ENCODE peak calls at places on chromosomes 6 and 20, in eight cellular contexts. One of them, this sample, is unnamed.
A peak's percentile ranks its signal among the peaks of the same experiment; 100 is the strongest.

GRCh38 chr6:136069119-136069518 is 181.0 kb downstream of the MTFR2 start:
- DNase-seq in nephron progenitor cell: no peak
- DNase-seq in stimulated activated CD8-positive, alpha-beta memory T cell treated with anti-CD3 and anti-CD28 coated beads, Interleukin-12 subunit alpha, Interleukin-12 subunit beta, amount 100 ng/mL, for 4 hours: no peak
- DNase-seq in NCI-H2171: no peak
- DNase-seq in lower lobe of right lung: no peak
- DNase-seq in ACHN: peak; percentile 21
- DNase-seq in activated CD4-positive, alpha-beta T cell treated with anti-CD3 and anti-CD28 coated beads, Interleukin-2, amount 50 U/mL, for 24 hours: no peak
- DNase-seq in AG09319: peak; percentile 40
- DNase-seq in this sample: no peak

GRCh38 chr6:51350308-51350904 is 531.7 kb downstream of the TFAP2B start:
- DNase-seq in nephron progenitor cell: no peak
- DNase-seq in stimulated activated CD8-positive, alpha-beta memory T cell treated with anti-CD3 and anti-CD28 coated beads, Interleukin-12 subunit alpha, Interleukin-12 subunit beta, amount 100 ng/mL, for 4 hours: no peak
- DNase-seq in NCI-H2171: no peak
- DNase-seq in lower lobe of right lung: no peak
- DNase-seq in ACHN: peak; percentile 4
- DNase-seq in activated CD4-positive, alpha-beta T cell treated with anti-CD3 and anti-CD28 coated beads, Interleukin-2, amount 50 U/mL, for 24 hours: no peak
- DNase-seq in AG09319: no peak
- DNase-seq in this sample: no peak

GRCh38 chr20:48150568-48150967 is 365.3 kb upstream of the SULF2 start:
- DNase-seq in nephron progenitor cell: no peak
- DNase-seq in stimulated activated CD8-positive, alpha-beta memory T cell treated with anti-CD3 and anti-CD28 coated beads, Interleukin-12 subunit alpha, Interleukin-12 subunit beta, amount 100 ng/mL, for 4 hours: no peak
- DNase-seq in NCI-H2171: no peak
- DNase-seq in lower lobe of right lung: no peak
- DNase-seq in ACHN: no peak
- DNase-seq in activated CD4-positive, alpha-beta T cell treated with anti-CD3 and anti-CD28 coated beads, Interleukin-2, amount 50 U/mL, for 24 hours: no peak
- DNase-seq in AG09319: no peak
- DNase-seq in this sample: no peak

GRCh38 chr6:43951063-43951755 is 176.0 kb downstream of the MRPL14 start:
- DNase-seq in nephron progenitor cell: peak; percentile 77
- DNase-seq in stimulated activated CD8-positive, alpha-beta memory T cell treated with anti-CD3 and anti-CD28 coated beads, Interleukin-12 subunit alpha, Interleukin-12 subunit beta, amount 100 ng/mL, for 4 hours: no peak
- DNase-seq in NCI-H2171: no peak
- DNase-seq in lower lobe of right lung: peak; percentile 67
- DNase-seq in ACHN: peak; percentile 15
- DNase-seq in activated CD4-positive, alpha-beta T cell treated with anti-CD3 and anti-CD28 coated beads, Interleukin-2, amount 50 U/mL, for 24 hours: no peak
- DNase-seq in AG09319: no peak
- DNase-seq in this sample: no peak

GRCh38 chr20:49045440-49046086 is 549 bp upstream of the CSE1L start:
- DNase-seq in nephron progenitor cell: peak; percentile 14
- DNase-seq in stimulated activated CD8-positive, alpha-beta memory T cell treated with anti-CD3 and anti-CD28 coated beads, Interleukin-12 subunit alpha, Interleukin-12 subunit beta, amount 100 ng/mL, for 4 hours: no peak
- DNase-seq in NCI-H2171: no peak
- DNase-seq in lower lobe of right lung: peak; percentile 68
- DNase-seq in ACHN: no peak
- DNase-seq in activated CD4-positive, alpha-beta T cell treated with anti-CD3 and anti-CD28 coated beads, Interleukin-2, amount 50 U/mL, for 24 hours: no peak
- DNase-seq in AG09319: no peak
- DNase-seq in this sample: no peak

GRCh38 chr6:41443616-41444525 is 102.3 kb upstream of the FOXP4 start:
- DNase-seq in nephron progenitor cell: peak; percentile 55
- DNase-seq in stimulated activated CD8-positive, alpha-beta memory T cell treated with anti-CD3 and anti-CD28 coated beads, Interleukin-12 subunit alpha, Interleukin-12 subunit beta, amount 100 ng/mL, for 4 hours: no peak
- DNase-seq in NCI-H2171: no peak
- DNase-seq in lower lobe of right lung: no peak
- DNase-seq in ACHN: no peak
- DNase-seq in activated CD4-positive, alpha-beta T cell treated with anti-CD3 and anti-CD28 coated beads, Interleukin-2, amount 50 U/mL, for 24 hours: no peak
- DNase-seq in AG09319: no peak
- DNase-seq in this sample: no peak

GRCh38 chr6:54892831-54893230 is 46.3 kb downstream of the FAM83B start:
- DNase-seq in nephron progenitor cell: no peak
- DNase-seq in stimulated activated CD8-positive, alpha-beta memory T cell treated with anti-CD3 and anti-CD28 coated beads, Interleukin-12 subunit alpha, Interleukin-12 subunit beta, amount 100 ng/mL, for 4 hours: no peak
- DNase-seq in NCI-H2171: no peak
- DNase-seq in lower lobe of right lung: no peak
- DNase-seq in ACHN: peak; percentile 6
- DNase-seq in activated CD4-positive, alpha-beta T cell treated with anti-CD3 and anti-CD28 coated beads, Interleukin-2, amount 50 U/mL, for 24 hours: no peak
- DNase-seq in AG09319: no peak
- DNase-seq in this sample: no peak

GRCh38 chr6:34324738-34325444 is 67.6 kb downstream of the NUDT3 start:
- DNase-seq in nephron progenitor cell: peak; percentile 26
- DNase-seq in stimulated activated CD8-positive, alpha-beta memory T cell treated with anti-CD3 and anti-CD28 coated beads, Interleukin-12 subunit alpha, Interleukin-12 subunit beta, amount 100 ng/mL, for 4 hours: no peak
- DNase-seq in NCI-H2171: peak; percentile 51
- DNase-seq in lower lobe of right lung: no peak
- DNase-seq in ACHN: no peak
- DNase-seq in activated CD4-positive, alpha-beta T cell treated with anti-CD3 and anti-CD28 coated beads, Interleukin-2, amount 50 U/mL, for 24 hours: no peak
- DNase-seq in AG09319: peak; percentile 25
- DNase-seq in this sample: no peak

GRCh38 chr20:4225778-4226177 is 210.4 kb upstream of the RNF24 start:
- DNase-seq in nephron progenitor cell: no peak
- DNase-seq in stimulated activated CD8-positive, alpha-beta memory T cell treated with anti-CD3 and anti-CD28 coated beads, Interleukin-12 subunit alpha, Interleukin-12 subunit beta, amount 100 ng/mL, for 4 hours: no peak
- DNase-seq in NCI-H2171: no peak
- DNase-seq in lower lobe of right lung: no peak
- DNase-seq in ACHN: peak; percentile 87
- DNase-seq in activated CD4-positive, alpha-beta T cell treated with anti-CD3 and anti-CD28 coated beads, Interleukin-2, amount 50 U/mL, for 24 hours: no peak
- DNase-seq in AG09319: peak; percentile 73
- DNase-seq in this sample: no peak

GRCh38 chr6:155075938-155076337 is 80.8 kb downstream of the TIAM2 start:
- DNase-seq in nephron progenitor cell: no peak
- DNase-seq in stimulated activated CD8-positive, alpha-beta memory T cell treated with anti-CD3 and anti-CD28 coated beads, Interleukin-12 subunit alpha, Interleukin-12 subunit beta, amount 100 ng/mL, for 4 hours: no peak
- DNase-seq in NCI-H2171: no peak
- DNase-seq in lower lobe of right lung: no peak
- DNase-seq in ACHN: no peak
- DNase-seq in activated CD4-positive, alpha-beta T cell treated with anti-CD3 and anti-CD28 coated beads, Interleukin-2, amount 50 U/mL, for 24 hours: no peak
- DNase-seq in AG09319: no peak
- DNase-seq in this sample: no peak

GRCh38 chr6:71199796-71200195 is 88.8 kb upstream of the OGFRL1 start:
- DNase-seq in nephron progenitor cell: no peak
- DNase-seq in stimulated activated CD8-positive, alpha-beta memory T cell treated with anti-CD3 and anti-CD28 coated beads, Interleukin-12 subunit alpha, Interleukin-12 subunit beta, amount 100 ng/mL, for 4 hours: no peak
- DNase-seq in NCI-H2171: no peak
- DNase-seq in lower lobe of right lung: no peak
- DNase-seq in ACHN: no peak
- DNase-seq in activated CD4-positive, alpha-beta T cell treated with anti-CD3 and anti-CD28 coated beads, Interleukin-2, amount 50 U/mL, for 24 hours: no peak
- DNase-seq in AG09319: no peak
- DNase-seq in this sample: no peak

GRCh38 chr6:32439708-32440214 is at the start of gene HLA-DRA:
- DNase-seq in nephron progenitor cell: peak; percentile 15
- DNase-seq in stimulated activated CD8-positive, alpha-beta memory T cell treated with anti-CD3 and anti-CD28 coated beads, Interleukin-12 subunit alpha, Interleukin-12 subunit beta, amount 100 ng/mL, for 4 hours: no peak
- DNase-seq in NCI-H2171: no peak
- DNase-seq in lower lobe of right lung: no peak
- DNase-seq in ACHN: peak; percentile 25
- DNase-seq in activated CD4-positive, alpha-beta T cell treated with anti-CD3 and anti-CD28 coated beads, Interleukin-2, amount 50 U/mL, for 24 hours: peak; percentile 65
- DNase-seq in AG09319: no peak
- DNase-seq in this sample: no peak

GRCh38 chr6:31510007-31510406 is 12.1 kb downstream of the MICB start:
- DNase-seq in nephron progenitor cell: no peak
- DNase-seq in stimulated activated CD8-positive, alpha-beta memory T cell treated with anti-CD3 and anti-CD28 coated beads, Interleukin-12 subunit alpha, Interleukin-12 subunit beta, amount 100 ng/mL, for 4 hours: no peak
- DNase-seq in NCI-H2171: no peak
- DNase-seq in lower lobe of right lung: no peak
- DNase-seq in ACHN: no peak
- DNase-seq in activated CD4-positive, alpha-beta T cell treated with anti-CD3 and anti-CD28 coated beads, Interleukin-2, amount 50 U/mL, for 24 hours: no peak
- DNase-seq in AG09319: no peak
- DNase-seq in this sample: no peak

GRCh38 chr6:36839819-36840379 is 655 bp upstream of the CPNE5 start:
- DNase-seq in nephron progenitor cell: peak; percentile 72
- DNase-seq in stimulated activated CD8-positive, alpha-beta memory T cell treated with anti-CD3 and anti-CD28 coated beads, Interleukin-12 subunit alpha, Interleukin-12 subunit beta, amount 100 ng/mL, for 4 hours: no peak
- DNase-seq in NCI-H2171: peak; percentile 25
- DNase-seq in lower lobe of right lung: peak; percentile 52
- DNase-seq in ACHN: peak; percentile 20
- DNase-seq in activated CD4-positive, alpha-beta T cell treated with anti-CD3 and anti-CD28 coated beads, Interleukin-2, amount 50 U/mL, for 24 hours: no peak
- DNase-seq in AG09319: no peak
- DNase-seq in this sample: no peak

GRCh38 chr6:121482004-121482693 is 46.7 kb downstream of the GJA1 start:
- DNase-seq in nephron progenitor cell: no peak
- DNase-seq in stimulated activated CD8-positive, alpha-beta memory T cell treated with anti-CD3 and anti-CD28 coated beads, Interleukin-12 subunit alpha, Interleukin-12 subunit beta, amount 100 ng/mL, for 4 hours: no peak
- DNase-seq in NCI-H2171: no peak
- DNase-seq in lower lobe of right lung: no peak
- DNase-seq in ACHN: peak; percentile 35
- DNase-seq in activated CD4-positive, alpha-beta T cell treated with anti-CD3 and anti-CD28 coated beads, Interleukin-2, amount 50 U/mL, for 24 hours: no peak
- DNase-seq in AG09319: no peak
- DNase-seq in this sample: no peak

GRCh38 chr6:125882243-125882642 is 74.3 kb upstream of the HINT3 start:
- DNase-seq in nephron progenitor cell: no peak
- DNase-seq in stimulated activated CD8-positive, alpha-beta memory T cell treated with anti-CD3 and anti-CD28 coated beads, Interleukin-12 subunit alpha, Interleukin-12 subunit beta, amount 100 ng/mL, for 4 hours: no peak
- DNase-seq in NCI-H2171: no peak
- DNase-seq in lower lobe of right lung: no peak
- DNase-seq in ACHN: no peak
- DNase-seq in activated CD4-positive, alpha-beta T cell treated with anti-CD3 and anti-CD28 coated beads, Interleukin-2, amount 50 U/mL, for 24 hours: no peak
- DNase-seq in AG09319: no peak
- DNase-seq in this sample: no peak

GRCh38 chr6:90714319-90714718 is 127.4 kb upstream of the MAP3K7 start:
- DNase-seq in nephron progenitor cell: no peak
- DNase-seq in stimulated activated CD8-positive, alpha-beta memory T cell treated with anti-CD3 and anti-CD28 coated beads, Interleukin-12 subunit alpha, Interleukin-12 subunit beta, amount 100 ng/mL, for 4 hours: no peak
- DNase-seq in NCI-H2171: no peak
- DNase-seq in lower lobe of right lung: no peak
- DNase-seq in ACHN: no peak
- DNase-seq in activated CD4-positive, alpha-beta T cell treated with anti-CD3 and anti-CD28 coated beads, Interleukin-2, amount 50 U/mL, for 24 hours: no peak
- DNase-seq in AG09319: no peak
- DNase-seq in this sample: no peak

GRCh38 chr6:27126815-27127537 is 120.5 kb upstream of the PRSS16 start:
- DNase-seq in nephron progenitor cell: peak; percentile 82
- DNase-seq in stimulated activated CD8-positive, alpha-beta memory T cell treated with anti-CD3 and anti-CD28 coated beads, Interleukin-12 subunit alpha, Interleukin-12 subunit beta, amount 100 ng/mL, for 4 hours: peak; percentile 52
- DNase-seq in NCI-H2171: peak; percentile 67
- DNase-seq in lower lobe of right lung: peak; percentile 92
- DNase-seq in ACHN: peak; percentile 90
- DNase-seq in activated CD4-positive, alpha-beta T cell treated with anti-CD3 and anti-CD28 coated beads, Interleukin-2, amount 50 U/mL, for 24 hours: peak; percentile 85
- DNase-seq in AG09319: peak; percentile 80
- DNase-seq in this sample: peak; percentile 27

GRCh38 chr20:20664795-20665194 is 47.6 kb downstream of the RALGAPA2 start:
- DNase-seq in nephron progenitor cell: peak; percentile 5
- DNase-seq in stimulated activated CD8-positive, alpha-beta memory T cell treated with anti-CD3 and anti-CD28 coated beads, Interleukin-12 subunit alpha, Interleukin-12 subunit beta, amount 100 ng/mL, for 4 hours: no peak
- DNase-seq in NCI-H2171: peak; percentile 24
- DNase-seq in lower lobe of right lung: no peak
- DNase-seq in ACHN: peak; percentile 31
- DNase-seq in activated CD4-positive, alpha-beta T cell treated with anti-CD3 and anti-CD28 coated beads, Interleukin-2, amount 50 U/mL, for 24 hours: no peak
- DNase-seq in AG09319: no peak
- DNase-seq in this sample: no peak

GRCh38 chr6:28597217-28597835 is 71.6 kb downstream of the GPX5 start:
- DNase-seq in nephron progenitor cell: peak; percentile 49
- DNase-seq in stimulated activated CD8-positive, alpha-beta memory T cell treated with anti-CD3 and anti-CD28 coated beads, Interleukin-12 subunit alpha, Interleukin-12 subunit beta, amount 100 ng/mL, for 4 hours: no peak
- DNase-seq in NCI-H2171: peak; percentile 22
- DNase-seq in lower lobe of right lung: no peak
- DNase-seq in ACHN: peak; percentile 68
- DNase-seq in activated CD4-positive, alpha-beta T cell treated with anti-CD3 and anti-CD28 coated beads, Interleukin-2, amount 50 U/mL, for 24 hours: peak; percentile 32
- DNase-seq in AG09319: peak; percentile 32
- DNase-seq in this sample: peak; percentile 17

GRCh38 chr6:69847507-69847812 is 18.9 kb upstream of the COL19A1 start:
- DNase-seq in nephron progenitor cell: no peak
- DNase-seq in stimulated activated CD8-positive, alpha-beta memory T cell treated with anti-CD3 and anti-CD28 coated beads, Interleukin-12 subunit alpha, Interleukin-12 subunit beta, amount 100 ng/mL, for 4 hours: no peak
- DNase-seq in NCI-H2171: no peak
- DNase-seq in lower lobe of right lung: no peak
- DNase-seq in ACHN: no peak
- DNase-seq in activated CD4-positive, alpha-beta T cell treated with anti-CD3 and anti-CD28 coated beads, Interleukin-2, amount 50 U/mL, for 24 hours: no peak
- DNase-seq in AG09319: no peak
- DNase-seq in this sample: no peak

GRCh38 chr6:45633272-45633908 is 255.7 kb upstream of the SUPT3H start:
- DNase-seq in nephron progenitor cell: no peak
- DNase-seq in stimulated activated CD8-positive, alpha-beta memory T cell treated with anti-CD3 and anti-CD28 coated beads, Interleukin-12 subunit alpha, Interleukin-12 subunit beta, amount 100 ng/mL, for 4 hours: no peak
- DNase-seq in NCI-H2171: no peak
- DNase-seq in lower lobe of right lung: no peak
- DNase-seq in ACHN: no peak
- DNase-seq in activated CD4-positive, alpha-beta T cell treated with anti-CD3 and anti-CD28 coated beads, Interleukin-2, amount 50 U/mL, for 24 hours: no peak
- DNase-seq in AG09319: no peak
- DNase-seq in this sample: no peak

GRCh38 chr6:30075094-30075986 is at the start of gene RNF39:
- DNase-seq in nephron progenitor cell: peak; percentile 50
- DNase-seq in stimulated activated CD8-positive, alpha-beta memory T cell treated with anti-CD3 and anti-CD28 coated beads, Interleukin-12 subunit alpha, Interleukin-12 subunit beta, amount 100 ng/mL, for 4 hours: no peak
- DNase-seq in NCI-H2171: peak; percentile 54
- DNase-seq in lower lobe of right lung: peak; percentile 48
- DNase-seq in ACHN: no peak
- DNase-seq in activated CD4-positive, alpha-beta T cell treated with anti-CD3 and anti-CD28 coated beads, Interleukin-2, amount 50 U/mL, for 24 hours: no peak
- DNase-seq in AG09319: no peak
- DNase-seq in this sample: no peak

GRCh38 chr6:137950581-137950980 is 83.5 kb downstream of the TNFAIP3 start:
- DNase-seq in nephron progenitor cell: no peak
- DNase-seq in stimulated activated CD8-positive, alpha-beta memory T cell treated with anti-CD3 and anti-CD28 coated beads, Interleukin-12 subunit alpha, Interleukin-12 subunit beta, amount 100 ng/mL, for 4 hours: no peak
- DNase-seq in NCI-H2171: no peak
- DNase-seq in lower lobe of right lung: no peak
- DNase-seq in ACHN: no peak
- DNase-seq in activated CD4-positive, alpha-beta T cell treated with anti-CD3 and anti-CD28 coated beads, Interleukin-2, amount 50 U/mL, for 24 hours: no peak
- DNase-seq in AG09319: no peak
- DNase-seq in this sample: no peak

GRCh38 chr20:49320460-49320859 is 42.6 kb upstream of the ZNFX1 start:
- DNase-seq in nephron progenitor cell: peak; percentile 25
- DNase-seq in stimulated activated CD8-positive, alpha-beta memory T cell treated with anti-CD3 and anti-CD28 coated beads, Interleukin-12 subunit alpha, Interleukin-12 subunit beta, amount 100 ng/mL, for 4 hours: no peak
- DNase-seq in NCI-H2171: peak; percentile 29
- DNase-seq in lower lobe of right lung: no peak
- DNase-seq in ACHN: peak; percentile 54
- DNase-seq in activated CD4-positive, alpha-beta T cell treated with anti-CD3 and anti-CD28 coated beads, Interleukin-2, amount 50 U/mL, for 24 hours: no peak
- DNase-seq in AG09319: no peak
- DNase-seq in this sample: no peak

GRCh38 chr6:108156180-108156937 is 9.5 kb upstream of the NR2E1 start:
- DNase-seq in nephron progenitor cell: no peak
- DNase-seq in stimulated activated CD8-positive, alpha-beta memory T cell treated with anti-CD3 and anti-CD28 coated beads, Interleukin-12 subunit alpha, Interleukin-12 subunit beta, amount 100 ng/mL, for 4 hours: no peak
- DNase-seq in NCI-H2171: peak; percentile 50
- DNase-seq in lower lobe of right lung: no peak
- DNase-seq in ACHN: no peak
- DNase-seq in activated CD4-positive, alpha-beta T cell treated with anti-CD3 and anti-CD28 coated beads, Interleukin-2, amount 50 U/mL, for 24 hours: no peak
- DNase-seq in AG09319: no peak
- DNase-seq in this sample: no peak

GRCh38 chr20:25328954-25329498 is 61.6 kb downstream of the ABHD12 start:
- DNase-seq in nephron progenitor cell: no peak
- DNase-seq in stimulated activated CD8-positive, alpha-beta memory T cell treated with anti-CD3 and anti-CD28 coated beads, Interleukin-12 subunit alpha, Interleukin-12 subunit beta, amount 100 ng/mL, for 4 hours: no peak
- DNase-seq in NCI-H2171: no peak
- DNase-seq in lower lobe of right lung: no peak
- DNase-seq in ACHN: no peak
- DNase-seq in activated CD4-positive, alpha-beta T cell treated with anti-CD3 and anti-CD28 coated beads, Interleukin-2, amount 50 U/mL, for 24 hours: no peak
- DNase-seq in AG09319: no peak
- DNase-seq in this sample: no peak

GRCh38 chr6:135274561-135275293 is 93.6 kb downstream of the MYB start:
- DNase-seq in nephron progenitor cell: no peak
- DNase-seq in stimulated activated CD8-positive, alpha-beta memory T cell treated with anti-CD3 and anti-CD28 coated beads, Interleukin-12 subunit alpha, Interleukin-12 subunit beta, amount 100 ng/mL, for 4 hours: no peak
- DNase-seq in NCI-H2171: no peak
- DNase-seq in lower lobe of right lung: no peak
- DNase-seq in ACHN: no peak
- DNase-seq in activated CD4-positive, alpha-beta T cell treated with anti-CD3 and anti-CD28 coated beads, Interleukin-2, amount 50 U/mL, for 24 hours: no peak
- DNase-seq in AG09319: no peak
- DNase-seq in this sample: no peak

GRCh38 chr20:63318391-63319163 is 25.6 kb downstream of the COL20A1 start:
- DNase-seq in nephron progenitor cell: no peak
- DNase-seq in stimulated activated CD8-positive, alpha-beta memory T cell treated with anti-CD3 and anti-CD28 coated beads, Interleukin-12 subunit alpha, Interleukin-12 subunit beta, amount 100 ng/mL, for 4 hours: no peak
- DNase-seq in NCI-H2171: no peak
- DNase-seq in lower lobe of right lung: no peak
- DNase-seq in ACHN: no peak
- DNase-seq in activated CD4-positive, alpha-beta T cell treated with anti-CD3 and anti-CD28 coated beads, Interleukin-2, amount 50 U/mL, for 24 hours: no peak
- DNase-seq in AG09319: no peak
- DNase-seq in this sample: no peak

GRCh38 chr6:133187657-133188453 is 53.3 kb upstream of the EYA4 start:
- DNase-seq in nephron progenitor cell: no peak
- DNase-seq in stimulated activated CD8-positive, alpha-beta memory T cell treated with anti-CD3 and anti-CD28 coated beads, Interleukin-12 subunit alpha, Interleukin-12 subunit beta, amount 100 ng/mL, for 4 hours: no peak
- DNase-seq in NCI-H2171: no peak
- DNase-seq in lower lobe of right lung: no peak
- DNase-seq in ACHN: no peak
- DNase-seq in activated CD4-positive, alpha-beta T cell treated with anti-CD3 and anti-CD28 coated beads, Interleukin-2, amount 50 U/mL, for 24 hours: no peak
- DNase-seq in AG09319: no peak
- DNase-seq in this sample: no peak

GRCh38 chr20:57795347-57795697 is 85.5 kb upstream of the PMEPA1 start:
- DNase-seq in nephron progenitor cell: no peak
- DNase-seq in stimulated activated CD8-positive, alpha-beta memory T cell treated with anti-CD3 and anti-CD28 coated beads, Interleukin-12 subunit alpha, Interleukin-12 subunit beta, amount 100 ng/mL, for 4 hours: no peak
- DNase-seq in NCI-H2171: no peak
- DNase-seq in lower lobe of right lung: no peak
- DNase-seq in ACHN: peak; percentile 42
- DNase-seq in activated CD4-positive, alpha-beta T cell treated with anti-CD3 and anti-CD28 coated beads, Interleukin-2, amount 50 U/mL, for 24 hours: no peak
- DNase-seq in AG09319: no peak
- DNase-seq in this sample: no peak

GRCh38 chr6:7628915-7629314 is 38.9 kb downstream of the SNRNP48 start:
- DNase-seq in nephron progenitor cell: no peak
- DNase-seq in stimulated activated CD8-positive, alpha-beta memory T cell treated with anti-CD3 and anti-CD28 coated beads, Interleukin-12 subunit alpha, Interleukin-12 subunit beta, amount 100 ng/mL, for 4 hours: no peak
- DNase-seq in NCI-H2171: no peak
- DNase-seq in lower lobe of right lung: no peak
- DNase-seq in ACHN: no peak
- DNase-seq in activated CD4-positive, alpha-beta T cell treated with anti-CD3 and anti-CD28 coated beads, Interleukin-2, amount 50 U/mL, for 24 hours: no peak
- DNase-seq in AG09319: no peak
- DNase-seq in this sample: no peak

GRCh38 chr20:34709044-34709835 is 5.1 kb downstream of the TP53INP2 start:
- DNase-seq in nephron progenitor cell: peak; percentile 88
- DNase-seq in stimulated activated CD8-positive, alpha-beta memory T cell treated with anti-CD3 and anti-CD28 coated beads, Interleukin-12 subunit alpha, Interleukin-12 subunit beta, amount 100 ng/mL, for 4 hours: peak; percentile 68
- DNase-seq in NCI-H2171: peak; percentile 92
- DNase-seq in lower lobe of right lung: peak; percentile 92
- DNase-seq in ACHN: peak; percentile 86
- DNase-seq in activated CD4-positive, alpha-beta T cell treated with anti-CD3 and anti-CD28 coated beads, Interleukin-2, amount 50 U/mL, for 24 hours: peak; percentile 62
- DNase-seq in AG09319: peak; percentile 52
- DNase-seq in this sample: peak; percentile 86

GRCh38 chr20:10565191-10565921 is 108.4 kb downstream of the JAG1 start:
- DNase-seq in nephron progenitor cell: no peak
- DNase-seq in stimulated activated CD8-positive, alpha-beta memory T cell treated with anti-CD3 and anti-CD28 coated beads, Interleukin-12 subunit alpha, Interleukin-12 subunit beta, amount 100 ng/mL, for 4 hours: no peak
- DNase-seq in NCI-H2171: no peak
- DNase-seq in lower lobe of right lung: no peak
- DNase-seq in ACHN: no peak
- DNase-seq in activated CD4-positive, alpha-beta T cell treated with anti-CD3 and anti-CD28 coated beads, Interleukin-2, amount 50 U/mL, for 24 hours: no peak
- DNase-seq in AG09319: peak; percentile 70
- DNase-seq in this sample: no peak

This sample was measured in amygdala.